ENCODE peak calls at places on chromosomes 1 and 21, in four cellular contexts. T is lower lobe of right lung, E is choroid plexus epithelial cell, R is fibroblast of villous mesenchyme. G is an unnamed sample.

GRCh38 chr1:118136511-118136937 is 48.5 kb downstream of the SPAG17 start:
- DNase-seq in T (peak), E (peak), R (peak), G (peak)

GRCh38 chr21:46117586-46118304 is 19.8 kb downstream of the COL6A2 start:
- DNase-seq in T (peak), E (no peak), R (no peak), G (no peak)

GRCh38 chr1:27656157-27656893 is 15.7 kb downstream of the IFI6 start:
- DNase-seq in T (peak), E (peak), R (peak), G (peak)

GRCh38 chr1:160117709-160118183 is 2.2 kb downstream of the ATP1A2 start:
- DNase-seq in T (no peak), E (peak), R (peak), G (peak)

GRCh38 chr1:15765495-15766194 is 7.0 kb downstream of the FBLIM1 start:
- DNase-seq in T (no peak), E (peak), R (peak), G (peak)

GRCh38 chr1:17250601-17251000 is 1.7 kb downstream of the PADI3 start:
- DNase-seq in T (no peak), E (no peak), R (no peak), G (no peak)

GRCh38 chr1:176880954-176881595 is 283.4 kb downstream of the ASTN1 start:
- DNase-seq in T (peak), E (peak), R (peak), G (peak)

GRCh38 chr1:246564839-246565750 is 966 bp downstream of the TFB2M start:
- DNase-seq in T (no peak), E (no peak), R (no peak), G (no peak)

GRCh38 chr1:23528245-23528978 is 2.6 kb downstream of the E2F2 start:
- DNase-seq in T (peak), E (peak), R (peak), G (peak)

GRCh38 chr1:156257711-156258110 is 9.9 kb upstream of the PAQR6 start:
- DNase-seq in T (no peak), E (no peak), R (no peak), G (no peak)

GRCh38 chr1:68346192-68346808 is 103.5 kb downstream of the RPE65 start:
- DNase-seq in T (no peak), E (peak), R (peak), G (peak)

GRCh38 chr1:33970148-33970825 is 106.4 kb downstream of the HMGB4 start:
- DNase-seq in T (no peak), E (no peak), R (no peak), G (no peak)

GRCh38 chr1:218904401-218904800 is 269.3 kb upstream of the LYPLAL1 start:
- DNase-seq in T (no peak), E (no peak), R (no peak), G (no peak)

GRCh38 chr1:220786337-220787068 is at the start of gene MTARC1:
- DNase-seq in T (peak), E (peak), R (peak), G (peak)

GRCh38 chr1:21447311-21447710 is 7.4 kb downstream of the NBPF3 start:
- DNase-seq in T (no peak), E (peak), R (peak), G (no peak)

GRCh38 chr1:205232945-205233397 is 5.2 kb downstream of the TMCC2 start:
- DNase-seq in T (no peak), E (no peak), R (no peak), G (no peak)

DNA sequence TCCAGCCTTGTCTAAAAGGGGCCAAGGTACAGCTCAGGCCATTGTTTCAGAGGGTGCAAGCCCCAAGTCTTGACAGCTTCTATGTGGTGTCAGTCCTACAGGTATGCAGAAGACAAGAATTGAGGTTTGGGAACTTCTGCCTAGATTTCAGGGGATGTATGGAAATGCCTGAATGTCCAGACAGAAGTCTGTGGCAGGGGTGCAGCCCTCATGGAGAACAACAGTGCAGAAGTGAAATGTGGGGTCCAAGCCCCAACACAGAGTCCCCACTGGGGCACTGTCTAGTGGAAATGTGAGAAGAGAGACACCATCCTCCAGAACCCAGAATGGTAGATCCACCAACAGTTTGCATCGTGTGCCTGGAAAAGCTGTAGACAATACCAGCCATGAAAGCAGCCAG is 400.3 kb upstream of the CAMK1G start:
- DNase-seq in T (no peak), E (no peak), R (no peak), G (no peak)
- H3K4me3 ChIP-seq in T (no peak), E (no peak), R (no peak), G (no peak)

GRCh38 chr1:6008084-6008415 is 15.8 kb upstream of the NPHP4 start:
- DNase-seq in T (peak), E (no peak), R (no peak), G (no peak)

GRCh38 chr1:6006882-6007281 is 14.7 kb upstream of the NPHP4 start:
- DNase-seq in T (peak), E (no peak), R (no peak), G (no peak)

GRCh38 chr1:6009120-6010040 is 17.2 kb upstream of the NPHP4 start:
- DNase-seq in T (peak), E (no peak), R (peak), G (no peak)

GRCh38 chr1:6008696-6009095 is 16.5 kb upstream of the NPHP4 start:
- DNase-seq in T (peak), E (no peak), R (no peak), G (no peak)

DNA sequence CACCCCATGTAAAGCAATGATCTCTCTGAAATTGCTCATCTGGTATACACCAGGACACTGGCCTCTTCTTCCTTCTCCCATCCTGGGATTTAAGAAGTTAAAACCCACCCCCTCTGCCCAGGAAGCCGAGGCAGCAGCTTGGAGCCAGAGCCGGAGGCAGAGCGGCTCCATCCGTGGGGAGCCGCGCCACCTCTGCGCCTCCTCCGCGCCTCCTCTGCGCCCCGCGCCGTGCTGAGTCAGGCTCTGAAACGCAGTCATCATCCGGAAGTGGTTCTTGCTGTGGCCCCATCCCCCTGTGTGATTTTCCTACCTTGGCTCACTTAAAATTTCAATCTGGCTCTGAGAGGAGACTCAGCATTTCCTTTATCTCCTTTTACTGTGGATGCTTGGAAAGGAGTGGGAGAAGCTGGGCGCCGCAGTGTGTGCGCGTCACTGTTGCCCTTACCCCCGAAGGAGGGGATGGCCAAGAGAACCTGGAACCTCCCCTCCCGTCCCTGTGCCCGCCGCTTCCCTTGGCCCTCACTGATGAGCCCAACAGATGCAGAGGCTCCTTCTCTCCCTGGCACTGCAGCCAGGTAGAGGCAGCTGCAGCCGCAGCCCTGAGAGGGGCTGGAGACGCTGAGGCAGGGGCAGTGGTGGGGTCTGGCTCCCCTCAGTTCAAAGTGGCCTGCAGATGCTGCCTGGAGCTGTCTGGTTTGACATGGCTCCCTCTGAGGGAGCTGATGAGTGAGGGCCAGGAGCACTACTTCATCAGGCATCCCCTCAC is 15.3 kb upstream of the NPHP4 start:
- DNase-seq in T (peak), E (peak), R (peak), G (no peak)
- H3K4me3 ChIP-seq in T (no peak), E (peak), R (no peak), G (no peak)

DNA sequence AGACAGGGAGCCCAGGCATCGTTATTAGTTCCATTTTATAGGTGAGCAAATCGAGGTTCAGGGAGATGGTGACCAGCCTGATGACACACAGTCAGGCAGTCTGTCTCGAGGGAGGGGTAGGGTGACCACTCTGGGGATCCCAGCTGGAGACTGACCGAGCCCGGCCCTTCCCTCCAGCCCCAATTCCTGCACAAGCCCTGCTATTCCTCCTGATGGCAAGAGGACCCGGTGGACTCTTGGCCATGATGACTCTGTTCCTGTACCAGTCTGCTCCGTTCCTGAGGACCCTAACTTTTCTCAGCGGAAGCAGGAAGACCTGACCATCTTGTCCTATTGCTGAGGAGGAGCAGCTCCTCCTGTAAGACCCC is 391 bp downstream of the AGT start:
- DNase-seq in T (no peak), E (no peak), R (no peak), G (no peak)
- H3K4me3 ChIP-seq in T (no peak), E (no peak), R (no peak), G (no peak)

GRCh38 chr1:58251415-58252073 is 295.0 kb downstream of the OMA1 start:
- DNase-seq in T (no peak), E (peak), R (peak), G (no peak)

GRCh38 chr1:58249729-58250586 is 296.6 kb downstream of the OMA1 start:
- DNase-seq in T (no peak), E (peak), R (peak), G (peak)

GRCh38 chr1:58249371-58249728 is 297.2 kb downstream of the OMA1 start:
- DNase-seq in T (no peak), E (no peak), R (no peak), G (no peak)

GRCh38 chr1:58248067-58248466 is 298.5 kb downstream of the OMA1 start:
- DNase-seq in T (no peak), E (no peak), R (no peak), G (no peak)

GRCh38 chr1:58250587-58250948 is 296.0 kb downstream of the OMA1 start:
- DNase-seq in T (no peak), E (no peak), R (no peak), G (no peak)
- H3K4me3 ChIP-seq in T (no peak), E (no peak), R (no peak), G (peak)

GRCh38 chr21:39384674-39385298 is 35.9 kb upstream of the HMGN1 start:
- DNase-seq in T (no peak), E (peak), R (no peak), G (peak)
- H3K4me3 ChIP-seq in T (no peak), E (no peak), R (no peak), G (no peak)

GRCh38 chr1:61079276-61079897 is 3.0 kb upstream of the NFIA start:
- DNase-seq in T (no peak), E (no peak), R (no peak), G (no peak)
- H3K4me3 ChIP-seq in T (peak), E (peak), R (peak), G (no peak)

GRCh38 chr21:42237161-42237560 is 18.2 kb downstream of the ABCG1 start:
- DNase-seq in T (no peak), E (no peak), R (no peak), G (no peak)
- H3K4me3 ChIP-seq in T (no peak), E (no peak), R (no peak), G (no peak)

GRCh38 chr1:152050886-152051764 is 14.3 kb upstream of the S100A11 start:
- DNase-seq in T (no peak), E (no peak), R (no peak), G (no peak)

GRCh38 chr1:152047954-152048640 is 11.3 kb upstream of the S100A11 start:
- DNase-seq in T (peak), E (peak), R (peak), G (peak)

GRCh38 chr1:152049291-152050073 is 12.7 kb upstream of the S100A11 start:
- DNase-seq in T (no peak), E (peak), R (peak), G (no peak)

GRCh38 chr1:152047607-152047953 is 10.8 kb upstream of the S100A11 start:
- DNase-seq in T (no peak), E (no peak), R (no peak), G (no peak)

GRCh38 chr1:152048641-152048970 is 11.8 kb upstream of the S100A11 start:
- DNase-seq in T (no peak), E (no peak), R (no peak), G (no peak)
- H3K4me3 ChIP-seq in T (peak), E (no peak), R (peak), G (no peak)

G was measured in astrocyte of the spinal cord.